ENCODE peak calls at places on chromosomes 5 and 9, in eight cellular contexts. U is right atrium auricular region; G is AG10803; V is endothelial cell; B is kidney; E is CD4-positive, alpha-beta T cell; R is GM13977; K is hepatocyte. I is an unnamed sample.
A peak's percentile ranks its signal among the peaks of the same experiment; 100 is the strongest.

GRCh38 chr9:121790841-121791240 is 139.4 kb downstream of the DAB2IP start:
- DNase-seq in R (no peak), K (no peak), B (no peak), U (no peak), V (no peak), E (no peak), G (no peak), I (no peak)

GRCh38 chr9:29691758-29692407 is 2118.6 kb upstream of the C9orf72 start:
- DNase-seq in E (no peak), V (peak; percentile 53), K (peak; percentile 16), B (no peak), G (no peak), R (peak; percentile 3), U (no peak), I (peak; percentile 32)

GRCh38 chr9:127557466-127557869 is 54.6 kb upstream of the STXBP1 start:
- DNase-seq in V (no peak), R (no peak), K (peak; percentile 49), G (peak; percentile 62), U (no peak), E (no peak), B (peak; percentile 78), I (no peak)

GRCh38 chr9:90044710-90045151 is 439.9 kb downstream of the GADD45G start:
- DNase-seq in U (no peak), B (no peak), V (no peak), G (peak; percentile 11), R (no peak), K (peak; percentile 41), E (no peak), I (no peak)

GRCh38 chr5:18732556-18733479 is 1098.6 kb downstream of the TAF11L14 start:
- DNase-seq in K (no peak), E (no peak), B (no peak), G (no peak), U (no peak), R (no peak), V (no peak), I (no peak)

GRCh38 chr9:34636791-34637355 is 714 bp downstream of the SIGMAR1 start:
- DNase-seq in R (no peak), V (no peak), K (no peak), U (no peak), G (peak; percentile 35), B (no peak), E (no peak), I (no peak)

GRCh38 chr5:56422060-56422762 is 189.1 kb upstream of the ANKRD55 start:
- DNase-seq in K (peak; percentile 46), G (no peak), V (no peak), R (no peak), B (no peak), E (no peak), U (no peak), I (peak; percentile 71)

GRCh38 chr5:175642998-175643397 is 14.9 kb upstream of the HRH2 start:
- DNase-seq in V (no peak), K (no peak), R (no peak), U (no peak), E (no peak), G (no peak), B (no peak), I (no peak)

GRCh38 chr5:96094904-96095303 is 133.3 kb upstream of the ELL2 start:
- DNase-seq in V (no peak), U (peak; percentile 62), K (no peak), E (no peak), G (no peak), R (no peak), B (no peak), I (no peak)

GRCh38 chr5:96324708-96325107 is 108.3 kb downstream of the PCSK1 start:
- DNase-seq in R (no peak), U (no peak), G (peak; percentile 75), K (no peak), E (no peak), B (no peak), V (no peak), I (peak; percentile 44)

GRCh38 chr5:71807909-71808308 is 88.8 kb downstream of the CARTPT start:
- DNase-seq in E (no peak), G (no peak), K (no peak), B (no peak), R (no peak), V (no peak), U (no peak), I (no peak)

GRCh38 chr5:61397238-61397637 is 65.2 kb downstream of the ZSWIM6 start:
- DNase-seq in V (no peak), U (no peak), E (no peak), R (no peak), G (no peak), K (no peak), B (no peak), I (no peak)

GRCh38 chr9:137451976-137452760 is 7.0 kb downstream of the NSMF start:
- DNase-seq in G (no peak), E (no peak), U (no peak), R (no peak), K (no peak), B (peak; percentile 73), V (no peak), I (no peak)

GRCh38 chr5:136211282-136211681 is 18.3 kb upstream of the SMIM32 start:
- DNase-seq in B (no peak), R (no peak), K (no peak), U (no peak), V (no peak), G (no peak), E (no peak), I (no peak)

GRCh38 chr5:149831492-149831891 is 101.4 kb downstream of the PPARGC1B start:
- DNase-seq in V (no peak), U (no peak), B (no peak), K (peak; percentile 34), R (peak; percentile 85), G (peak; percentile 3), E (no peak), I (peak; percentile 53)

GRCh38 chr5:113487779-113488644 is at the start of gene MCC:
- DNase-seq in B (peak; percentile 90), V (peak; percentile 78), G (peak; percentile 94), K (peak; percentile 90), E (no peak), U (peak; percentile 76), R (peak; percentile 54), I (peak; percentile 83)

GRCh38 chr5:16937023-16937379 is 913 bp upstream of the MYO10 start:
- DNase-seq in U (no peak), B (peak; percentile 80), K (peak; percentile 79), G (no peak), V (no peak), E (no peak), R (no peak), I (peak; percentile 60)

GRCh38 chr5:142698447-142698846 is 12.6 kb upstream of the FGF1 start:
- DNase-seq in V (no peak), K (no peak), U (no peak), B (no peak), G (no peak), E (no peak), R (no peak), I (no peak)

GRCh38 chr5:135441919-135442318 is 5.2 kb downstream of the DCANP1 start:
- DNase-seq in G (no peak), V (no peak), K (no peak), U (peak; percentile 28), B (no peak), E (no peak), R (no peak), I (no peak)

GRCh38 chr5:158821321-158821720 is 278.4 kb downstream of the EBF1 start:
- DNase-seq in G (no peak), B (no peak), E (no peak), U (no peak), K (no peak), R (no peak), V (no peak), I (no peak)

GRCh38 chr9:15837079-15837679 is 284.3 kb downstream of the CCDC171 start:
- DNase-seq in U (no peak), E (no peak), G (peak; percentile 54), K (peak; percentile 80), B (no peak), R (peak; percentile 14), V (peak; percentile 49), I (peak; percentile 45)

DNA sequence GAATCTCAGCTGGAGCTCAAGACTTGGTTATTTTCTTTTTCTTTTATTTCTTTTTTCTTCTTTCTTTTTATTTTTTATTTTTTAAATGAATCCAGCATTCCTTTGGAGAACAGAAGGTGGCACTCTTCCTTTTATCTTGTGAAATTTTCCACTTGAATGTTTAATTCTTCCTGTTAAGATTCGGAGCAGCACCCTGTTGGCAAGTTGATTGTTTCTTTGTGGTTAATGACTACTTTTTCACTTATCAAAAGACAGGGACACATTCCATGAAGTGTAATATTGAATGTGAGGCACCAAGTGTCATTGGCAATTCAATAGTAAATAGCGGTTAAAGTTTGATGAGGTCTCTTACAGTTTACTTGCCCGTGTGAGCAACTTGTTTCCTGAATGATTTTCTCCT is 240.5 kb upstream of the CHD1 start:
- DNase-seq in V (no peak), G (no peak), R (no peak), B (no peak), K (peak; percentile 14), E (no peak), U (no peak), I (no peak)
- TF ChIP-seq CTCF in V (peak; percentile 29), G (no peak), R (no peak), B (peak; percentile 14), K (peak; percentile 71), E (no peak), U (peak; percentile 42), I (peak; percentile 16)

GRCh38 chr5:43661102-43661501 is 58.1 kb downstream of the NNT start:
- DNase-seq in G (peak; percentile 55), V (peak; percentile 30), B (no peak), E (no peak), R (no peak), K (peak; percentile 51), U (no peak), I (peak; percentile 41)
- TF ChIP-seq CTCF in G (peak; percentile 58), V (peak; percentile 83), B (peak; percentile 43), E (peak; percentile 26), R (peak; percentile 30), K (peak; percentile 58), U (peak; percentile 61), I (no peak)

GRCh38 chr5:78841767-78842166 is 143.3 kb downstream of the ARSB start:
- DNase-seq in B (no peak), R (no peak), K (no peak), E (no peak), U (no peak), V (no peak), G (no peak), I (no peak)

GRCh38 chr5:78843436-78843835 is 141.7 kb downstream of the ARSB start:
- DNase-seq in G (peak; percentile 5), R (no peak), E (no peak), K (no peak), B (no peak), V (no peak), U (no peak), I (no peak)

DNA sequence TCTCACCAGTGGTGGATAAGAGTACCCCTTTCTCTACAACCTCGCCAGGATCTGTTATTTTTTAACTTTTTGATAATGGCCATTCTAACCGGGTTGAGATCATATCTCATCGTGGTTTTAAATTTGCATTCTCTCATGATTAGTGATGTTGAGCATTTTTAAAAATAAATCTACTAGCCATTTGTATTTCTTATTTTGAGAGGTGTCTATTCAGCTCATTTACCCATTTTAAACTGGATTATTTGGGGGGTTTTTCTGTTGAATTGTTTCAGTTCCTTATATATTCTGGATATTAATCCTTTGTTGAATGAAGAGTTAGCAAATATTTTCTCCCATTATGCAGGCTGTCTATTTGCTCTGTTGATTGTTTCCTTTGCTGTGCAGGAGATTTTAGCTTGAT is 139.6 kb downstream of the ARSB start:
- DNase-seq in R (no peak), K (no peak), B (no peak), V (no peak), U (no peak), E (no peak), G (no peak), I (no peak)
- TF ChIP-seq CTCF in R (no peak), K (no peak), B (no peak), V (no peak), U (no peak), E (no peak), G (no peak), I (no peak)

GRCh38 chr5:131514316-131515275 is 120.4 kb downstream of the RAPGEF6 start:
- DNase-seq in E (no peak), R (peak; percentile 19), B (no peak), G (no peak), K (no peak), V (no peak), U (no peak), I (no peak)
- TF ChIP-seq CTCF in E (peak; percentile 54), R (no peak), B (no peak), G (peak; percentile 10), K (no peak), V (no peak), U (no peak), I (no peak)

I was measured in Calu3.